ENCODE peak calls at places on chromosomes 4 and X, in seven cellular contexts. J is NCI-H187 treated with DMSO at 0.1 percent for 48 hours, Q is activated T-cell treated with anti-CD3 and anti-CD28 coated beads for 48 hours, B is HuH-7, A is Karpas-422, K is lower lobe of right lung, U is neural crest cell. Y is an unnamed sample.

GRCh38 chr4:113146876-113147358 is 97.5 kb downstream of the ANK2 start:
- DNase-seq in J (no peak), K (no peak), Q (no peak), U (no peak), A (no peak), B (no peak), Y (peak; percentile 33)

GRCh38 chrX:136608295-136608933 is 39.5 kb upstream of the CD40LG start:
- DNase-seq in K (peak; percentile 46), J (no peak), Q (peak; percentile 25), B (no peak), A (peak; percentile 60), U (no peak), Y (no peak)

GRCh38 chrX:40310016-40310415 is 212.3 kb upstream of the BCOR start:
- DNase-seq in J (no peak), B (no peak), A (no peak), K (no peak), Q (no peak), U (no peak), Y (no peak)

GRCh38 chrX:74383611-74384010 is 37.7 kb upstream of the SLC16A2 start:
- DNase-seq in K (no peak), U (peak; percentile 1), B (peak; percentile 42), Q (peak; percentile 6), A (peak; percentile 65), J (no peak), Y (peak; percentile 25)

GRCh38 chr4:2395038-2395437 is 23.4 kb downstream of the ZFYVE28 start:
- DNase-seq in J (no peak), K (no peak), Q (no peak), B (no peak), A (no peak), U (no peak), Y (no peak)

GRCh38 chr4:89590102-89590501 is 246.9 kb downstream of the SNCA start:
- DNase-seq in U (no peak), K (no peak), J (no peak), Q (no peak), B (no peak), A (no peak), Y (no peak)

GRCh38 chrX:20231598-20231997 is 35.1 kb downstream of the RPS6KA3 start:
- DNase-seq in A (no peak), U (no peak), B (no peak), Q (no peak), K (no peak), J (no peak), Y (no peak)

GRCh38 chr4:183173580-183174526 is 74.8 kb downstream of the WWC2 start:
- DNase-seq in B (no peak), J (no peak), K (no peak), Q (no peak), U (no peak), A (no peak), Y (no peak)

GRCh38 chr4:10567766-10568165 is 110.5 kb upstream of the ZNF518B start:
- DNase-seq in A (no peak), J (no peak), Q (no peak), B (no peak), K (no peak), U (no peak), Y (no peak)

GRCh38 chr4:183700407-183700806 is 41.3 kb downstream of the TRAPPC11 start:
- DNase-seq in U (no peak), A (no peak), J (no peak), B (no peak), Q (no peak), K (no peak), Y (no peak)

GRCh38 chr4:10006236-10006603 is 15.1 kb downstream of the SLC2A9 start:
- DNase-seq in K (no peak), Q (no peak), J (no peak), U (no peak), B (no peak), A (peak; percentile 62), Y (no peak)

GRCh38 chr4:53956053-53956452 is 108.4 kb downstream of the CHIC2 start:
- DNase-seq in B (no peak), J (no peak), U (peak; percentile 11), Q (no peak), K (no peak), A (no peak), Y (peak; percentile 46)

GRCh38 chr4:53706422-53707032 is 115.2 kb upstream of the LNX1 start:
- DNase-seq in Q (no peak), U (no peak), B (peak; percentile 22), J (no peak), K (no peak), A (peak; percentile 88), Y (no peak)

GRCh38 chr4:80209302-80209701 is 12.0 kb downstream of the PRDM8 start:
- DNase-seq in K (no peak), B (no peak), A (no peak), J (no peak), U (no peak), Q (no peak), Y (no peak)

GRCh38 chr4:156718226-156718625 is 253.4 kb downstream of the PDGFC start:
- DNase-seq in U (no peak), A (no peak), K (no peak), B (peak; percentile 5), Q (no peak), J (no peak), Y (no peak)

GRCh38 chr4:175246941-175247340 is 328.8 kb downstream of the ADAM29 start:
- DNase-seq in J (no peak), Q (no peak), K (no peak), B (no peak), A (no peak), U (no peak), Y (no peak)

GRCh38 chr4:26568446-26568994 is 15.4 kb upstream of the TBC1D19 start:
- DNase-seq in K (no peak), B (no peak), A (no peak), J (no peak), Q (no peak), U (no peak), Y (no peak)

GRCh38 chrX:103608305-103608963 is 671 bp downstream of the TCEAL3 start:
- DNase-seq in K (peak; percentile 51), Q (no peak), B (no peak), U (no peak), J (no peak), A (no peak), Y (no peak)

GRCh38 chrX:106917830-106918500 is 2.2 kb upstream of the CLDN2 start:
- DNase-seq in B (no peak), A (no peak), K (no peak), J (no peak), Q (no peak), U (no peak), Y (no peak)

GRCh38 chr4:126687655-126688358 is 945.0 kb upstream of the INTU start:
- DNase-seq in B (no peak), U (no peak), K (no peak), J (no peak), A (no peak), Q (no peak), Y (no peak)

GRCh38 chrX:9378980-9379696 is 85.7 kb upstream of the TBL1X start:
- DNase-seq in B (no peak), Q (no peak), U (no peak), J (no peak), A (no peak), K (no peak), Y (no peak)

GRCh38 chr4:82948647-82949204 is 48.2 kb downstream of the THAP9 start:
- DNase-seq in U (no peak), J (no peak), B (no peak), A (peak; percentile 34), Q (no peak), K (no peak), Y (no peak)

GRCh38 chr4:156109943-156110925 is 156.6 kb upstream of the CTSO start:
- DNase-seq in A (peak; percentile 69), J (no peak), Q (no peak), U (no peak), K (no peak), B (peak; percentile 4), Y (peak; percentile 11)

GRCh38 chr4:142396279-142396678 is 449.8 kb downstream of the INPP4B start:
- DNase-seq in U (no peak), A (no peak), Q (no peak), B (no peak), K (no peak), J (no peak), Y (no peak)

GRCh38 chr4:78065514-78066192 is 8.5 kb downstream of the FRAS1 start:
- DNase-seq in J (no peak), U (no peak), A (no peak), Q (no peak), B (no peak), K (no peak), Y (no peak)

Y was measured in Caco-2.